ENCODE peak calls at places on chromosomes 12 and 14, in seven cellular contexts. V is fibroblast of the aortic adventitia, Y is left ventricle myocardium inferior, R is mucosa of descending colon, C is pancreas, D is body of pancreas, J is mesothelial cell of epicardium. U is an unnamed sample.

GRCh38 chr12:21065845-21066244 is 65.1 kb upstream of the SLCO1B1 start:
- DNase-seq in V (peak; percentile 9), Y (no peak), R (peak; percentile 12), C (no peak), D (no peak), J (no peak), U (no peak)

GRCh38 chr14:30296956-30297405 is 262.0 kb upstream of the G2E3 start:
- DNase-seq in V (no peak), Y (no peak), R (no peak), C (no peak), D (no peak), J (no peak), U (no peak)

GRCh38 chr14:43795600-43796228 is 711.4 kb downstream of the FSCB start:
- DNase-seq in V (peak; percentile 18), Y (no peak), R (peak; percentile 7), C (no peak), D (no peak), J (no peak), U (no peak)

GRCh38 chr12:128180166-128180565 is 86.8 kb upstream of the TMEM132C start:
- DNase-seq in V (no peak), Y (no peak), R (no peak), C (no peak), D (no peak), J (no peak), U (no peak)

GRCh38 chr12:112841891-112842290 is 50.3 kb downstream of the RPH3A start:
- DNase-seq in V (peak; percentile 28), Y (no peak), R (no peak), C (no peak), D (no peak), J (no peak), U (no peak)

GRCh38 chr12:57233357-57234232 is 4.1 kb downstream of the SHMT2 start:
- DNase-seq in V (peak; percentile 83), Y (peak; percentile 18), R (no peak), C (no peak), D (no peak), J (no peak), U (no peak)

GRCh38 chr12:67269632-67270578 is 747 bp downstream of the CAND1 start:
- DNase-seq in V (peak; percentile 22), Y (peak; percentile 29), R (peak; percentile 52), C (peak; percentile 62), D (peak; percentile 54), J (peak; percentile 66), U (peak; percentile 75)

GRCh38 chr12:15151141-15152091 is 69.8 kb downstream of the RERG start:
- DNase-seq in V (peak; percentile 48), Y (no peak), R (peak; percentile 49), C (no peak), D (no peak), J (no peak), U (no peak)

GRCh38 chr12:30286345-30286926 is 409.2 kb downstream of the IPO8 start:
- DNase-seq in V (peak; percentile 68), Y (no peak), R (no peak), C (no peak), D (no peak), J (no peak), U (no peak)
- TF ChIP-seq CTCF in V (peak; percentile 77), Y (peak; percentile 61), R (no peak), C (no peak), D (no peak), J (peak; percentile 48), U (peak; percentile 78)

GRCh38 chr12:27081668-27082091 is 698 bp downstream of the C12orf71 start:
- DNase-seq in V (peak; percentile 32), Y (no peak), R (no peak), C (no peak), D (no peak), J (no peak), U (no peak)
- TF ChIP-seq CTCF in V (no peak), Y (no peak), R (no peak), C (no peak), D (no peak), J (no peak), U (no peak)

GRCh38 chr12:69583203-69583602 is 2.1 kb upstream of the CCT2 start:
- DNase-seq in V (no peak), Y (no peak), R (no peak), C (no peak), D (no peak), J (no peak), U (no peak)
- TF ChIP-seq CTCF in V (no peak), Y (no peak), R (no peak), C (no peak), D (no peak), J (no peak), U (peak; percentile 30)

DNA sequence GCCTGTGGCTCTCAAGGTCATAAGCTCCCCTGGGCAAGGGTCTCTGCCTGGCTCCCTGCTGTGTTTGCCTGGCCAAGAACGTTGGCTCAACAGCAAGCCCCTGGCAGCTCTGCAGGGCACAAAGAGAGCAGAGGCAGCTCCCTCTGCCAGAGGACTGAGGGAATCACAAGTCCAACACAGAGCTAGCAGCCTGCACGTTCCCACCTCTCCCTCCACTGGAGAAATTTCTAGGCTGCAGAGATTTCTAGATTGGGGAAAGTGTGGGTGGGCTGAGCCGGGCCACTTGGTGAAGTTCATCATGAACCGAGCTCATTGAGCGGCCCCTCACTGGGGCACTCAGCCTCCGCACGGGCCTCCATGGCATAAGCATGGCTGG is 19.8 kb downstream of the ZFYVE21 start:
- DNase-seq in V (no peak), Y (no peak), R (no peak), C (no peak), D (no peak), J (no peak), U (no peak)
- TF ChIP-seq CTCF in V (no peak), Y (no peak), R (no peak), C (no peak), D (no peak), J (no peak), U (no peak)

DNA sequence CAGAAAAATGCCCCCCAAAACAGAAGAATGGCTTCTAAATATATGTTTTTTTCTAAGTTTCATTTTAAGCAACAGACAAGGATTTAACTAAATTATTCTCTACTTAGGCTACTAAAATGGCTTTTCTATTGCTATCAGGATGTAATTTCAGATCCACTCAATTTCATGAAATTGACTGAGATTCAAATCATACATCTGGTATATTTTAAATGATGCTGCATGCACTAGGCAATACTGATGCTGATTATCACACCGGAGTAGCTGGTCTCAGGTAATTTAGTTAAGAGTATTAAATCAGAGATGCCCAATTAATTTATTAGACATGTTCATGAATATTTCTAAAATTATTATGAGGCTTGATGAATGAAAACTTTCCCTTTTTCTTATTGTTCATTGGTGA is 151.7 kb downstream of the APAF1 start:
- DNase-seq in V (no peak), Y (no peak), R (no peak), C (no peak), D (no peak), J (no peak), U (no peak)
- TF ChIP-seq CTCF in V (no peak), Y (no peak), R (no peak), C (no peak), D (no peak), J (no peak), U (no peak)

U was measured in type B pancreatic cell.